ENCODE peak calls at places on chromosomes 2 and 18, in eight cellular contexts. N is neural progenitor cell, D is heart left ventricle, I is GM12878, Q is cardiac muscle cell, G is osteoblast, M is psoas muscle, V is transverse colon. P is an unnamed sample.
A peak's percentile ranks its signal among the peaks of the same experiment; 100 is the strongest.

GRCh38 chr18:77702686-77703085 is 453.0 kb downstream of the GALR1 start:
- DNase-seq in M (no peak), G (no peak), N (peak; percentile 60), V (no peak), D (no peak), Q (peak; percentile 5), I (no peak), P (peak; percentile 4)

GRCh38 chr2:102708847-102709559 is 52.8 kb upstream of the TMEM182 start:
- DNase-seq in G (peak; percentile 85), M (no peak), Q (no peak), D (no peak), V (no peak), N (no peak), I (no peak), P (peak; percentile 86)

GRCh38 chr2:3594493-3595281 is at the start of gene COLEC11:
- DNase-seq in M (no peak), N (peak; percentile 70), V (no peak), G (peak; percentile 95), D (peak; percentile 80), I (no peak), Q (peak; percentile 58), P (no peak)

GRCh38 chr2:23824777-23825212 is 102.1 kb downstream of the ATAD2B start:
- DNase-seq in V (no peak), I (peak; percentile 34), M (no peak), D (no peak), G (no peak), Q (peak; percentile 57), N (peak; percentile 47), P (peak; percentile 46)

GRCh38 chr2:216008387-216008786 is 5.0 kb downstream of the MREG start:
- DNase-seq in N (no peak), D (no peak), I (no peak), M (no peak), Q (no peak), V (no peak), G (no peak), P (no peak)

GRCh38 chr2:240374085-240374907 is 61.2 kb upstream of the GPC1 start:
- DNase-seq in Q (peak; percentile 12), D (peak; percentile 79), G (peak; percentile 99), I (no peak), M (peak; percentile 92), N (no peak), V (peak; percentile 36), P (peak; percentile 50)

GRCh38 chr2:164840458-164840929 is 1.1 kb downstream of the COBLL1 start:
- DNase-seq in I (no peak), D (peak; percentile 72), M (peak; percentile 69), V (peak; percentile 70), Q (peak; percentile 19), N (peak; percentile 24), G (peak; percentile 68), P (no peak)

GRCh38 chr2:36672199-36672598 is 24.3 kb upstream of the VIT start:
- DNase-seq in I (no peak), M (no peak), Q (peak; percentile 42), D (no peak), G (peak; percentile 26), N (peak; percentile 62), V (no peak), P (peak; percentile 49)

GRCh38 chr2:218858671-218859555 is 692 bp upstream of the WNT6 start:
- DNase-seq in Q (no peak), M (peak; percentile 42), I (no peak), G (peak; percentile 67), D (no peak), V (no peak), N (peak; percentile 45), P (no peak)

GRCh38 chr2:38505779-38506178 is 96.9 kb downstream of the HNRNPLL start:
- DNase-seq in G (peak; percentile 79), N (no peak), M (peak; percentile 89), D (no peak), I (no peak), V (peak; percentile 44), Q (no peak), P (peak; percentile 70)

GRCh38 chr2:229132236-229132635 is 138.9 kb downstream of the PID1 start:
- DNase-seq in D (no peak), V (no peak), M (no peak), Q (no peak), N (no peak), I (no peak), G (no peak), P (no peak)

GRCh38 chr2:229133155-229133772 is 137.8 kb downstream of the PID1 start:
- DNase-seq in Q (peak; percentile 37), V (peak; percentile 26), N (peak; percentile 47), G (no peak), I (no peak), D (no peak), M (no peak), P (peak; percentile 73)

GRCh38 chr2:229129738-229130371 is 141.2 kb downstream of the PID1 start:
- DNase-seq in G (no peak), Q (peak; percentile 40), M (no peak), I (no peak), N (no peak), V (peak; percentile 74), D (no peak), P (peak; percentile 39)

GRCh38 chr2:229127471-229127870 is 143.6 kb downstream of the PID1 start:
- DNase-seq in I (no peak), M (no peak), V (no peak), D (no peak), G (no peak), Q (no peak), N (no peak), P (no peak)

DNA sequence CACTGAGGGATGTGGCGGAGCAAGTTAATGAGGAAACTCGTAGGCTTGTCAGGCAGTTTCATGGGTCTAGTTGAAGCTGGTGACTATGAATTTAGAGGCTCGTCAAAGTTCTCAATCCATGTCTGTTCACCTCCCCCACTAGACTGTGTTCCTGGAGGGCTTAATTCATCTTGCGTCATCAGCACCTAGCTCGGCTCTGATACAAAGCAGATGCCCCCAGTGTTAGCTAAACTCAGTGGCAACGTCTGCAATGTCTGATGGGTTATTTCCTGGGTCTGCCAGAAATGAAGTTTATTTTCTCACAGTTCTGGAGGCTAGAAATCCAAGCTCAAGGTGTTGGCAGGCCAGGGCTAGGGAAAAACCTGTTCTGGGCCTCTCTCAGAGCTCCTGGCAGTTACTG is 140.6 kb downstream of the PID1 start:
- DNase-seq in M (no peak), G (no peak), V (no peak), D (no peak), Q (peak; percentile 83), I (no peak), N (no peak), P (no peak)
- TF ChIP-seq CTCF in M (no peak), G (no peak), V (no peak), D (no peak), Q (no peak), I (no peak), N (no peak), P (no peak)

DNA sequence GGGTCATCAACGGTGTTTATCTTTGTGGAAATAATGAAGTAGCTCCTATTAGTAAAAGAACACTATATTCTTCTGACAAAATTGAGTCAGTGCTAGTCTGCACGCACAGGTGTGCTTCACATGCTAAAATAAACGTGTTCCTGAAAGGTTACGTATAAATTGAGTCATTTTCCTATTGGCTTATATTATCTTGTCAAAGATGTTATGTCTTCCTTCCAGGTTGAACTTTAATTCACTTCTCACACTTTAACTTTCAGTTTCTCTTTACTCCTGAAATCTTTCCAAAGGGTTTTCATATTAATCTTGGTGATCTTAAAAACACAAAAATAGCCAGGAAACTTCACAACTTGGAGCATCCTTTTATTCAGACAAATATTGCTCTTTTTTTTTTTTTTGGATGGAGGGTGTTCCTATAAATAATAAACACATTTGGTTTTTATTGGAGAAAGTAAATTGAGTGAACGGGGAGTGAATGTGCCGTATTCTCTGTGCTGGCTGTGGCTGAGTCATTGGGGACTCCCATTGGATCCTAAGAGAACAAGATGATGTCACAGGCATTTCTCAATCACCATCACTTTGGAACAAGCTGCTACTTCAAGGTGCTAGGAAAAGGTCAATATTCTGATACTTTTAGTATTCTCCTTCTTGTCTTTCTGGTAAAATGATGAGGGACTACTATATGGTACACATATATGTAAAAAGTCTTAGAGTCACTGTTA is 150.2 kb upstream of the SPATS2L start:
- DNase-seq in I (no peak), V (no peak), G (peak; percentile 35), N (no peak), Q (no peak), D (no peak), M (peak; percentile 56), P (peak; percentile 95)
- H3K4me3 ChIP-seq in I (no peak overlapping the region), V (peak overlapping the region; percentile 7), G (peak overlapping the region; percentile 69), N (no peak overlapping the region), Q (no peak overlapping the region), D (peak overlapping the region; percentile 33), M (peak overlapping the region; percentile 61), P (no peak overlapping the region)

GRCh38 chr2:149329470-149330126 is 789 bp upstream of the LYPD6 start:
- DNase-seq in I (no peak), G (peak; percentile 95), M (peak; percentile 56), D (peak; percentile 61), Q (peak; percentile 74), N (peak; percentile 79), V (peak; percentile 59), P (peak; percentile 54)

GRCh38 chr2:149329068-149329467 is 1.3 kb upstream of the LYPD6 start:
- DNase-seq in G (peak; percentile 87), Q (no peak), D (no peak), M (no peak), I (no peak), N (no peak), V (no peak), P (no peak)

GRCh38 chr2:149331023-149331400 is 625 bp downstream of the LYPD6 start:
- DNase-seq in M (peak; percentile 53), D (no peak), N (peak; percentile 13), V (no peak), G (peak; percentile 81), Q (peak; percentile 25), I (no peak), P (no peak)

GRCh38 chr2:149332364-149332763 is 2.0 kb downstream of the LYPD6 start:
- DNase-seq in D (no peak), I (no peak), Q (no peak), N (no peak), G (no peak), M (no peak), V (no peak), P (no peak)

GRCh38 chr2:149330127-149331022 is at the start of gene LYPD6:
- DNase-seq in Q (peak; percentile 95), N (peak; percentile 92), D (peak; percentile 83), I (no peak), V (peak; percentile 73), M (peak; percentile 80), G (peak; percentile 98), P (peak; percentile 42)
- H3K27me3 ChIP-seq in Q (no peaks in the 10 kb centered on the region), N (peaks cover 38% of the 10 kb centered on the region), D (no peaks in the 10 kb centered on the region), I (peaks cover 2% of the 10 kb centered on the region), V (peaks cover 15% of the 10 kb centered on the region), M (peaks cover 27% of the 10 kb centered on the region), G (peaks cover 26% of the 10 kb centered on the region), P (peaks cover 3% of the 10 kb centered on the region)

GRCh38 chr18:10488022-10488421 is 33.6 kb downstream of the APCDD1 start:
- DNase-seq in N (no peak), I (no peak), D (no peak), V (no peak), G (no peak), M (no peak), Q (no peak), P (no peak)

GRCh38 chr18:10485475-10485874 is 31.0 kb downstream of the APCDD1 start:
- DNase-seq in G (no peak), Q (no peak), I (no peak), D (no peak), M (no peak), V (no peak), N (no peak), P (no peak)

GRCh38 chr18:10495936-10496335 is 29.9 kb upstream of the NAPG start:
- DNase-seq in V (no peak), I (no peak), N (no peak), Q (no peak), D (no peak), G (no peak), M (no peak), P (no peak)

GRCh38 chr18:10487161-10487560 is 32.7 kb downstream of the APCDD1 start:
- DNase-seq in G (no peak), V (no peak), I (no peak), D (no peak), N (no peak), M (no peak), Q (no peak), P (no peak)

GRCh38 chr18:10490401-10491289 is 35.2 kb upstream of the NAPG start:
- DNase-seq in M (no peak), I (peak; percentile 58), D (peak; percentile 67), V (peak; percentile 49), G (no peak), Q (peak; percentile 39), N (peak; percentile 76), P (no peak)
- TF ChIP-seq CTCF in M (no peak), I (peak; percentile 78), D (peak; percentile 41), V (no peak), G (no peak), Q (no peak), N (peak; percentile 56), P (no peak)

P was measured in bronchial epithelial cell.